ENCODE peak calls at places on chromosome 22, in six cellular contexts. One of them, this sample, is unnamed. For H3K36me3, the result is how much of the 10 kb centered on the place peaks cover.

GRCh38 chr22:44942056-44942455 is 67.7 kb downstream of the PHF21B start:
- DNase-seq in body of pancreas: no peak
- DNase-seq in cardiac muscle cell: no peak
- DNase-seq in upper lobe of right lung: no peak
- DNase-seq in sigmoid colon: no peak
- DNase-seq in HAP-1: no peak
- DNase-seq in this sample: no peak

GRCh38 chr22:49616356-49617231 is 211.1 kb downstream of the BRD1 start:
- DNase-seq in upper lobe of right lung: peak
- DNase-seq in body of pancreas: no peak
- DNase-seq in HAP-1: no peak
- DNase-seq in sigmoid colon: no peak
- DNase-seq in cardiac muscle cell: no peak
- DNase-seq in this sample: no peak

GRCh38 chr22:22164541-22165272 is 79.9 kb upstream of the VPREB1 start:
- DNase-seq in sigmoid colon: no peak
- DNase-seq in cardiac muscle cell: no peak
- DNase-seq in upper lobe of right lung: no peak
- DNase-seq in HAP-1: no peak
- DNase-seq in body of pancreas: no peak
- DNase-seq in this sample: no peak

GRCh38 chr22:26565181-26565580 is 24.8 kb downstream of the TPST2 start:
- DNase-seq in HAP-1: no peak
- DNase-seq in cardiac muscle cell: no peak
- DNase-seq in sigmoid colon: no peak
- DNase-seq in body of pancreas: peak
- DNase-seq in upper lobe of right lung: no peak
- DNase-seq in this sample: no peak

GRCh38 chr22:47392729-47393128 is 630.3 kb downstream of the TBC1D22A start:
- DNase-seq in cardiac muscle cell: no peak
- DNase-seq in upper lobe of right lung: peak
- DNase-seq in HAP-1: no peak
- DNase-seq in body of pancreas: no peak
- DNase-seq in sigmoid colon: no peak
- DNase-seq in this sample: no peak

GRCh38 chr22:22374579-22374978 is 130.0 kb downstream of the VPREB1 start:
- DNase-seq in body of pancreas: no peak
- DNase-seq in sigmoid colon: no peak
- DNase-seq in cardiac muscle cell: no peak
- DNase-seq in HAP-1: no peak
- DNase-seq in upper lobe of right lung: no peak
- DNase-seq in this sample: no peak

GRCh38 chr22:46042786-46043185 is 65.8 kb upstream of the WNT7B start:
- DNase-seq in cardiac muscle cell: no peak
- DNase-seq in HAP-1: no peak
- DNase-seq in upper lobe of right lung: peak
- DNase-seq in sigmoid colon: peak
- DNase-seq in body of pancreas: no peak
- DNase-seq in this sample: no peak

GRCh38 chr22:27139935-27140493 is 482.6 kb downstream of the MIAT start:
- DNase-seq in body of pancreas: no peak
- DNase-seq in upper lobe of right lung: no peak
- DNase-seq in sigmoid colon: peak
- DNase-seq in HAP-1: no peak
- DNase-seq in cardiac muscle cell: peak
- DNase-seq in this sample: peak

GRCh38 chr22:24938741-24939341 is 7.7 kb downstream of the LHFPL7 start:
- DNase-seq in HAP-1: peak
- DNase-seq in sigmoid colon: no peak
- DNase-seq in body of pancreas: peak
- DNase-seq in cardiac muscle cell: peak
- DNase-seq in upper lobe of right lung: no peak
- DNase-seq in this sample: peak

GRCh38 chr22:33520904-33521780 is 399.1 kb downstream of the LARGE1 start:
- DNase-seq in upper lobe of right lung: no peak
- DNase-seq in HAP-1: no peak
- DNase-seq in cardiac muscle cell: no peak
- DNase-seq in sigmoid colon: no peak
- DNase-seq in body of pancreas: no peak
- DNase-seq in this sample: no peak

GRCh38 chr22:46563381-46564083 is 26.1 kb upstream of the CELSR1 start:
- DNase-seq in cardiac muscle cell: peak
- DNase-seq in HAP-1: peak
- DNase-seq in body of pancreas: peak
- DNase-seq in upper lobe of right lung: peak
- DNase-seq in sigmoid colon: peak
- DNase-seq in this sample: peak

GRCh38 chr22:48940266-48940987 is 887.2 kb downstream of the BRD1 start:
- DNase-seq in sigmoid colon: peak
- DNase-seq in body of pancreas: no peak
- DNase-seq in HAP-1: no peak
- DNase-seq in upper lobe of right lung: peak
- DNase-seq in cardiac muscle cell: no peak
- DNase-seq in this sample: no peak

GRCh38 chr22:44574581-44575343 is 76.7 kb upstream of the RTL6 start:
- DNase-seq in body of pancreas: no peak
- DNase-seq in cardiac muscle cell: no peak
- DNase-seq in upper lobe of right lung: peak
- DNase-seq in HAP-1: no peak
- DNase-seq in sigmoid colon: peak
- DNase-seq in this sample: no peak

GRCh38 chr22:41579997-41580355 is 9.7 kb downstream of the PMM1 start:
- DNase-seq in upper lobe of right lung: no peak
- DNase-seq in HAP-1: no peak
- DNase-seq in cardiac muscle cell: no peak
- DNase-seq in sigmoid colon: no peak
- DNase-seq in body of pancreas: no peak
- DNase-seq in this sample: no peak

GRCh38 chr22:41578114-41578513 is 11.5 kb downstream of the PMM1 start:
- DNase-seq in HAP-1: no peak
- DNase-seq in body of pancreas: no peak
- DNase-seq in cardiac muscle cell: no peak
- DNase-seq in upper lobe of right lung: no peak
- DNase-seq in sigmoid colon: no peak
- DNase-seq in this sample: no peak

GRCh38 chr22:41578818-41579217 is 10.8 kb downstream of the PMM1 start:
- DNase-seq in upper lobe of right lung: no peak
- DNase-seq in sigmoid colon: no peak
- DNase-seq in cardiac muscle cell: no peak
- DNase-seq in HAP-1: no peak
- DNase-seq in body of pancreas: no peak
- DNase-seq in this sample: no peak

GRCh38 chr22:41576877-41577276 is 12.8 kb downstream of the PMM1 start:
- DNase-seq in cardiac muscle cell: peak
- DNase-seq in upper lobe of right lung: no peak
- DNase-seq in body of pancreas: peak
- DNase-seq in sigmoid colon: no peak
- DNase-seq in HAP-1: no peak
- DNase-seq in this sample: peak

DNA sequence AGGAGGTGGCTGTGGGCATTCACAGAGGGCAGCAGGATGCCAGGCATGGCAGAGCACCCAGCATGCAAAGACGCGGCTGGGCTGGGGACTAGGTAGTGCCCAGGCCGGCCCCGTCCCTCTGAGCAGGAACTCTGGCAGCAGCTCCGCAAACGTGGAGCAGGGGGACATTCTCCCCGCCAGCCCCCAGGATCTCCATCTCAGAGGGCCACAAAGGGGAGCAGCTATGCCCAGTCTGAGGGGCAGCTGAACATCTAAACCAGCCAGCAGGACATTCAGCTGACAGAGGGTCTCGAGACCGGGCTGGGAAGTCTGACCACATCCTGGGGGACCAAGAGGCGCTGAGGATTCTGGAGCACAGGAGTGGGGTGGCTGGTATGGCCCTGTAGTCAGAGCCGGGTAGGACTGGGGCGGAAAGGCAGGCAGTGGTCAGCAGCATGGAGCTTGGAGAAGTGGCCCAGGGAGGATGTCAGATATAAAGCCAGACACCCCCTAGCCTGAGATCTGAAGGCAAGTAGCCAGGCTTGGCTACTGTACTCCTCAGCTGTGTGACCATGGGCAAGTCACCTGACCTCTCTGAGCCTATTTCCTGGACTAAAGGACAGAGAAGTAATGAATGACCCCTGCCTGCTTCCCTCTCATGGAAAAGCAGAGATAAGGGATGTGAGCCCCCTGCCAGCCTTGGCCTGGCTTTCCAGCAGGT is 10.2 kb downstream of the PMM1 start:
- DNase-seq in body of pancreas: no peak
- DNase-seq in sigmoid colon: no peak
- DNase-seq in HAP-1: no peak
- DNase-seq in upper lobe of right lung: no peak
- DNase-seq in cardiac muscle cell: no peak
- DNase-seq in this sample: no peak
- H3K36me3 ChIP-seq in body of pancreas: under half
- H3K36me3 ChIP-seq in sigmoid colon: half or more
- H3K36me3 ChIP-seq in HAP-1: under half
- H3K36me3 ChIP-seq in upper lobe of right lung: half or more
- H3K36me3 ChIP-seq in cardiac muscle cell: under half
- H3K36me3 ChIP-seq in this sample: under half

DNA sequence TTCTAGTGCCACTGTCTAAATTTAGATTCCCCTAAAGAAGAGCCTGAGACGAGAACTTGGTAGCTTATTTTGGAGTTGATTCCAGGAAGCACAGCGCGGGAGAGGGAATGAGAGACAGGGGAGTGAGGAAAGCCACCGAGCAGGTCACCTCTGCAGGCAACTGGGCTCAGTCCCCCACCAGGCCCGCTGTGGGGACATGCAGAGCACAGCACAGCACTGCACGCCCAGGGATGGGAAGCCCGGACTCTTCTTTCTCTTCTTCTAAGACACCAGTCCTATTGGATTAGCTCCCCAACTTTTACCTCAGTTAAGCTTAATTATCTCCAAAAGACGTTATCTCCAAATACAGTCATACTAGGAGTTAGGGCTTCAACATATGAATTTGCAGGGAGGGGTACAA is 28.7 kb downstream of the RBX1 start:
- DNase-seq in sigmoid colon: no peak
- DNase-seq in upper lobe of right lung: no peak
- DNase-seq in HAP-1: no peak
- DNase-seq in cardiac muscle cell: no peak
- DNase-seq in body of pancreas: no peak
- DNase-seq in this sample: no peak
- H3K36me3 ChIP-seq in sigmoid colon: under half
- H3K36me3 ChIP-seq in upper lobe of right lung: under half
- H3K36me3 ChIP-seq in HAP-1: under half
- H3K36me3 ChIP-seq in cardiac muscle cell: under half
- H3K36me3 ChIP-seq in body of pancreas: under half
- H3K36me3 ChIP-seq in this sample: under half

DNA sequence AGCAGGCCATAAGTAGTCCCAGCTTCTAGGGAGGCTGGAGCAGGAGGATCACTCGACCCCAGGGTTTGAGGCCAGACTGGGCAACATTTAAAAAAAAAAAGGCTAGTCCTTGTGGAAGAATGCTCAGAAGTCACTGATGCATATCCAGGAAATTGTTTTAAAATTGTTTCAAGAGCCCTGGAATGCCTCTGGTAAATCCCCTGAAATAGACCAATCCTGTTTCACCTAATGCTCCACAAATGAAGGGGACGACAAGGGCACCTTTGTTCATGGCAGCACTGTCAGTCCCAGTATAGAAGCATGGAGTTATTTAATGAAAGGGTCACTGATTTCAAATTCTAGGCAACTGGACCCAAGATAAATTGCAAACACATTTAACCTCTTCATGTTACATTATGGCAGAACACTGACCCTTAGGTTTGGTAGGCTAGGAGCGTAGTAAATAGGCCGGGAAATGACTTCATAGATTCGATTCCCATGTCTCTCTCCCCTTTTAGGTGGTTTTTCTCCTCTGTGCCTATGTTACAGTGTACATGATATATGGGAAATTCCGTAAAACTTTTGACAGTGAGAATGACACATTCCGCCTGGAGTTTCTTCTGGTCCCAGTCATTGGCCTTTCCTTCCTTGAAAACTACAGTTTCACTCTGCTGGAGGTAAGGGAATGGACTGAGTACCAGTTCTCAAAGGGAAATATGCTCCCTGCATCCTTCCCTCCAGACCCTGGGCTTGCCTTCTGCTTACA is 11.4 kb downstream of the KDELR3 start:
- DNase-seq in HAP-1: no peak
- DNase-seq in upper lobe of right lung: no peak
- DNase-seq in body of pancreas: no peak
- DNase-seq in sigmoid colon: no peak
- DNase-seq in cardiac muscle cell: no peak
- DNase-seq in this sample: no peak
- H3K36me3 ChIP-seq in HAP-1: under half
- H3K36me3 ChIP-seq in upper lobe of right lung: under half
- H3K36me3 ChIP-seq in body of pancreas: under half
- H3K36me3 ChIP-seq in sigmoid colon: under half
- H3K36me3 ChIP-seq in cardiac muscle cell: under half
- H3K36me3 ChIP-seq in this sample: under half

DNA sequence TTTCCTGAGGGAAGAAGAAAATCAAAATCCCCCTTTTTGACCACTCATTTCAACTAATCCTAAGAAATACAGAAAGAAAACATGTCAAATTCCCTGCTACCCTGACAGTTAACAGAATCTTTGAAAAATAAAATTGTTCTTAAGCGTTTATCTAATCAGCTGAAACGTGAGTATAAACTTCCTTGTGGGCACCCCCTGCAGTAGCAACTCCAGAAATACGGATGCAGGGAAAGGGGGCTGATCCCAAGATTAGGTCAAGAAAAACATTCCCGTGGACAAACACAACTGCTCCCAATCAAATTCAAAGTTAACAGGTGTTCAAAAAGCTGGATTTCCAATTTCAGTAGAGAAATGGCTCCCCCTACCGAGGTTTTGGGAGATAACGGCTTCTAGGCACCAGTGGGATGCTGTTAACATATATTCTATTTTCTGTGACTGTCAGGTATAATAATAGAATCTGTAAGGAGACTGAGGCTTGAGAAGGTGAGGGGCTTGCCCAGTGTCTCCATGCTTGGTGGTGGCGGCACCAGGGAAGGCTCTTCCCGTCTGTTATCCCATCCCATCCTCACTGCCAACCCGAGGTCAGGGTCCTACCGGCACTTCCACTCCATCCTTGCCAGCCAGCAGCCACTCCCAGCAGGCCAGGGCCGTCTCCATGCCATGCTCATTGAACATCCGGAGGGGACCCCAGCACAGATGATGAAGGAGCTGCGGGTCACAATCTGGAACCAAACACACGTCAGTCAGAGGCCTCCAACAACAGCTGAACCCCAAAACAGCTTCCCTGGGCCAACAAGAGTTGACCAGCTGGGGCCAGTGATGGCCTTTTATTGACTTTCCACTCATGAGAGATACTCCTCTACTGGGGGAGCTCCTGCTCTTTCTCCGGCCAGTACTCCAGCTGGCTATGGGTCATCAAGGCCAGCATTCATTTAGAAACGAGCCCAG is 32.0 kb upstream of the SERPIND1 start:
- DNase-seq in body of pancreas: peak
- DNase-seq in cardiac muscle cell: peak
- DNase-seq in sigmoid colon: no peak
- DNase-seq in HAP-1: peak
- DNase-seq in upper lobe of right lung: no peak
- DNase-seq in this sample: peak
- H3K36me3 ChIP-seq in body of pancreas: under half
- H3K36me3 ChIP-seq in cardiac muscle cell: under half
- H3K36me3 ChIP-seq in sigmoid colon: half or more
- H3K36me3 ChIP-seq in HAP-1: under half
- H3K36me3 ChIP-seq in upper lobe of right lung: half or more
- H3K36me3 ChIP-seq in this sample: under half

This sample was measured in SJCRH30.